ENCODE peak calls at places on chromosomes 3 and 15, in six cellular contexts. R is esophagus muscularis mucosa, B is uterus, T is heart left ventricle, F is adrenal gland, G is tibial nerve. N is an unnamed sample.

GRCh38 chr3:10025205-10026083 is 793 bp upstream of the FANCD2 start:
- DNase-seq in R (no peak), B (no peak), T (no peak), F (peak; percentile 30), G (no peak), N (no peak)

GRCh38 chr15:57537072-57537471 is 54.6 kb upstream of the MYZAP start:
- DNase-seq in R (no peak), B (peak; percentile 53), T (no peak), F (peak; percentile 90), G (no peak), N (peak; percentile 13)

GRCh38 chr3:13598926-13599886 is 50.3 kb downstream of the FBLN2 start:
- DNase-seq in R (no peak), B (no peak), T (peak; percentile 4), F (no peak), G (no peak), N (no peak)

GRCh38 chr3:8456118-8456811 is 45.4 kb upstream of the LMCD1 start:
- DNase-seq in R (no peak), B (no peak), T (no peak), F (no peak), G (no peak), N (no peak)

GRCh38 chr3:58572013-58572633 is 5.1 kb downstream of the FAM107A start:
- DNase-seq in R (no peak), B (no peak), T (no peak), F (no peak), G (no peak), N (no peak)

GRCh38 chr3:153621988-153622387 is 460.0 kb downstream of the RAP2B start:
- DNase-seq in R (no peak), B (no peak), T (no peak), F (no peak), G (no peak), N (no peak)

GRCh38 chr3:18987862-18988447 is 160.4 kb upstream of the KCNH8 start:
- DNase-seq in R (no peak), B (no peak), T (no peak), F (no peak), G (no peak), N (no peak)

GRCh38 chr15:96887730-96888129 is 557.2 kb downstream of the NR2F2 start:
- DNase-seq in R (no peak), B (no peak), T (no peak), F (no peak), G (no peak), N (no peak)

GRCh38 chr3:133838916-133839800 is 33.5 kb downstream of the SRPRB start:
- DNase-seq in R (no peak), B (no peak), T (no peak), F (no peak), G (no peak), N (no peak)

GRCh38 chr15:60387321-60387720 is 10.5 kb downstream of the ANXA2 start:
- DNase-seq in R (no peak), B (no peak), T (no peak), F (no peak), G (no peak), N (no peak)

GRCh38 chr3:14423197-14423743 is 20.9 kb downstream of the SLC6A6 start:
- DNase-seq in R (no peak), B (no peak), T (no peak), F (no peak), G (no peak), N (peak; percentile 82)

GRCh38 chr3:150059241-150059640 is 88.5 kb upstream of the PFN2 start:
- DNase-seq in R (no peak), B (no peak), T (no peak), F (no peak), G (no peak), N (no peak)

GRCh38 chr3:36380171-36381031 is at the start of gene STAC:
- DNase-seq in R (peak; percentile 91), B (peak; percentile 17), T (no peak), F (peak; percentile 48), G (no peak), N (no peak)

GRCh38 chr3:42749025-42749752 is 23.9 kb downstream of the CCDC13 start:
- DNase-seq in R (no peak), B (peak; percentile 10), T (no peak), F (no peak), G (no peak), N (no peak)

GRCh38 chr3:108342829-108343478 is 46.6 kb downstream of the HHLA2 start:
- DNase-seq in R (no peak), B (no peak), T (no peak), F (no peak), G (no peak), N (no peak)

GRCh38 chr15:39804026-39804425 is 21.4 kb upstream of the FSIP1 start:
- DNase-seq in R (no peak), B (no peak), T (no peak), F (no peak), G (no peak), N (peak; percentile 21)

GRCh38 chr15:36731025-36731424 is 151.6 kb downstream of the CDIN1 start:
- DNase-seq in R (no peak), B (no peak), T (no peak), F (no peak), G (no peak), N (no peak)

GRCh38 chr3:68089572-68089991 is 435.2 kb upstream of the SUCLG2 start:
- DNase-seq in R (no peak), B (no peak), T (no peak), F (no peak), G (no peak), N (no peak)

GRCh38 chr3:125123906-125124305 is 68.1 kb upstream of the HEG1 start:
- DNase-seq in R (no peak), B (no peak), T (no peak), F (no peak), G (no peak), N (no peak)

GRCh38 chr15:69132430-69132829 is 28.0 kb upstream of the GLCE start:
- DNase-seq in R (no peak), B (no peak), T (no peak), F (no peak), G (no peak), N (no peak)

GRCh38 chr15:92624401-92624991 is 31.1 kb downstream of the FAM174B start:
- DNase-seq in R (no peak), B (peak; percentile 70), T (peak; percentile 69), F (no peak), G (peak; percentile 25), N (no peak)

GRCh38 chr3:107637416-107638182 is 114.8 kb downstream of the BBX start:
- DNase-seq in R (no peak), B (no peak), T (no peak), F (no peak), G (no peak), N (no peak)

GRCh38 chr3:71372369-71372768 is 211.2 kb downstream of the FOXP1 start:
- DNase-seq in R (peak; percentile 14), B (no peak), T (no peak), F (no peak), G (no peak), N (peak; percentile 67)

GRCh38 chr3:165939141-165939540 is 101.9 kb upstream of the BCHE start:
- DNase-seq in R (no peak), B (no peak), T (no peak), F (no peak), G (no peak), N (no peak)

GRCh38 chr15:63156086-63156707 is 1.1 kb downstream of the RPS27L start:
- DNase-seq in R (no peak), B (no peak), T (no peak), F (no peak), G (no peak), N (no peak)

GRCh38 chr3:43503067-43503728 is 118.6 kb downstream of the ANO10 start:
- DNase-seq in R (no peak), B (no peak), T (no peak), F (no peak), G (no peak), N (peak; percentile 15)

GRCh38 chr15:74613089-74613952 is 2.3 kb upstream of the CLK3 start:
- DNase-seq in R (no peak), B (no peak), T (no peak), F (no peak), G (no peak), N (no peak)

GRCh38 chr3:53130179-53131135 is at the start of gene RFT1:
- DNase-seq in R (peak; percentile 100), B (peak; percentile 97), T (peak; percentile 99), F (peak; percentile 97), G (peak; percentile 100), N (peak; percentile 93)
- TF ChIP-seq POLR2A in R (peak; percentile 25), B (peak; percentile 68), T (no peak), F (peak; percentile 75), G (peak; percentile 11), N (peak; percentile 91)

GRCh38 chr3:177110308-177111254 is 86.7 kb downstream of the TBL1XR1 start:
- DNase-seq in R (no peak), B (no peak), T (no peak), F (no peak), G (no peak), N (no peak)
- TF ChIP-seq POLR2A in R (no peak), B (no peak), T (no peak), F (no peak), G (no peak), N (no peak)

GRCh38 chr3:195884691-195885035 is 23.7 kb downstream of the TNK2 start:
- DNase-seq in R (no peak), B (no peak), T (no peak), F (no peak), G (no peak), N (no peak)

GRCh38 chr3:195883160-195883559 is 25.2 kb downstream of the TNK2 start:
- DNase-seq in R (no peak), B (no peak), T (no peak), F (no peak), G (no peak), N (no peak)

GRCh38 chr3:195886181-195887141 is 21.9 kb downstream of the TNK2 start:
- DNase-seq in R (no peak), B (no peak), T (peak; percentile 73), F (peak; percentile 47), G (no peak), N (no peak)

GRCh38 chr3:195883801-195884200 is 24.6 kb downstream of the TNK2 start:
- DNase-seq in R (no peak), B (no peak), T (no peak), F (no peak), G (no peak), N (no peak)

DNA sequence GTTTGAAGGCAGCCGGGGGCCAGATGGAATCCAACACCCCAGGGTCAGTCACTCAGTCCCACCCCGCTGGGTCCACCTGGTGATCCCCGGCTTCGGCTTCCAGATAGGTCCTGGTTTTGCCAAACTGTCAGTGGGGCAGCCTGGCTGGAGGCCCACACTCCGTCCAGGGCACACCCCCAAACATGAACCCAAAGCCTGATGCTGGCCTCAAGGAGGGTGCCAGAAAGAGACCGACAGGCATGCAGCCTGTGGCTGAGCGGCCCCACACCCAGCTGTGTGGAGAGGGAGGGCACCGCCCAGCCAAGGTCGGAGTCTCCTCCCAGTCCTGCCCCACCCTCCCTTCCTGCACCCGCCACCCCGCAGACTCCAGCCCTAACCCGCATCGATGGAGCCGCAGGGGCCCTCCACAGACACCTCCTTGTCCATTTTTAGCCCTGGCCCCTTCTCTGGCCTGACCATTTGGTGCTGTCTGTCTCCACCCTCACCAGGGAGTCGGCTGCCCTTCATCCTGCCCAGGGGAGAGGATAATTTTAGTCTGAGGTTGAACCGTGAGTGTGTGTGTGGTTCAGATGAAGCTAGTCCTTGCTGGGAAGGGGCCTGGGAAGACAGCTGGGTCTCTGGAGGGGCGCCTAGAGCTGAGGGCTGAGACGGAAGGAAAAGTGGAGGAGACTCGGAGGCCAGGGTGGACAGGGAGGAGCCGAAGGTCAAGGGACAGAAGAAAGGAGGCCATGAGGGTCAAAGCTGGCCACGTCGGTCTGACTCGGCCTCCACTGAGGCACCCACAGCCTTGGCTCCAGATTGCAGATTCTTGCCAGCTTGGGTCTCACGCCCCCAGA is 23.1 kb downstream of the TNK2 start:
- DNase-seq in R (no peak), B (no peak), T (peak; percentile 64), F (no peak), G (no peak), N (no peak)
- TF ChIP-seq POLR2A in R (no peak), B (no peak), T (no peak), F (no peak), G (no peak), N (no peak)

GRCh38 chr3:114056130-114057010 is at the start of the genes CCDC191 and QTRT2:
- DNase-seq in R (peak; percentile 100), B (peak; percentile 98), T (peak; percentile 99), F (peak; percentile 99), G (peak; percentile 100), N (peak; percentile 98)
- TF ChIP-seq POLR2A in R (no peak), B (peak; percentile 46), T (no peak), F (peak; percentile 33), G (no peak), N (peak; percentile 76)

N was measured in HepG2.